ENCODE peak calls at places on chromosomes 1 and 21, in four cellular contexts. One of them, this sample, is unnamed.
A peak's percentile ranks its signal among the peaks of the same experiment; 100 is the strongest.

GRCh38 chr1:37298769-37299168 is 175.6 kb upstream of the ZC3H12A start:
- DNase-seq in ovary: no peak
- DNase-seq in mammary epithelial cell: no peak
- DNase-seq in brain microvascular endothelial cell: no peak
- DNase-seq in this sample: no peak

GRCh38 chr21:42389449-42389835 is 6.4 kb downstream of the TMPRSS3 start:
- DNase-seq in brain microvascular endothelial cell: no peak
- DNase-seq in mammary epithelial cell: peak; percentile 19
- DNase-seq in ovary: no peak
- DNase-seq in this sample: no peak

GRCh38 chr1:157566484-157567300 is 14.4 kb upstream of the FCRL5 start:
- DNase-seq in brain microvascular endothelial cell: no peak
- DNase-seq in ovary: no peak
- DNase-seq in mammary epithelial cell: no peak
- DNase-seq in this sample: no peak

GRCh38 chr1:206979379-206980043 is 9.3 kb upstream of the FCAMR start:
- DNase-seq in ovary: no peak
- DNase-seq in mammary epithelial cell: peak; percentile 18
- DNase-seq in brain microvascular endothelial cell: peak; percentile 5
- DNase-seq in this sample: peak; percentile 40

GRCh38 chr21:45747802-45748445 is 104.4 kb downstream of the PCBP3 start:
- DNase-seq in brain microvascular endothelial cell: no peak
- DNase-seq in mammary epithelial cell: peak; percentile 77
- DNase-seq in ovary: no peak
- DNase-seq in this sample: peak; percentile 62

GRCh38 chr1:114764689-114765088 is 6.9 kb upstream of the CSDE1 start:
- DNase-seq in brain microvascular endothelial cell: no peak
- DNase-seq in ovary: no peak
- DNase-seq in mammary epithelial cell: no peak
- DNase-seq in this sample: no peak

GRCh38 chr21:35095859-35096291 is 46.8 kb upstream of the RUNX1 start:
- DNase-seq in mammary epithelial cell: no peak
- DNase-seq in brain microvascular endothelial cell: no peak
- DNase-seq in ovary: no peak
- DNase-seq in this sample: no peak

GRCh38 chr1:37306461-37306860 is 167.9 kb upstream of the ZC3H12A start:
- DNase-seq in ovary: no peak
- DNase-seq in brain microvascular endothelial cell: no peak
- DNase-seq in mammary epithelial cell: no peak
- DNase-seq in this sample: peak; percentile 1

GRCh38 chr21:37615962-37616361 is 249.4 kb downstream of the DYRK1A start:
- DNase-seq in ovary: no peak
- DNase-seq in brain microvascular endothelial cell: no peak
- DNase-seq in mammary epithelial cell: no peak
- DNase-seq in this sample: no peak

GRCh38 chr1:221816899-221817298 is 75.0 kb upstream of the DUSP10 start:
- DNase-seq in brain microvascular endothelial cell: peak; percentile 87
- DNase-seq in mammary epithelial cell: peak; percentile 95
- DNase-seq in ovary: no peak
- DNase-seq in this sample: peak; percentile 96

GRCh38 chr21:35195232-35195631 is 146.1 kb upstream of the RUNX1 start:
- DNase-seq in ovary: no peak
- DNase-seq in brain microvascular endothelial cell: peak; percentile 52
- DNase-seq in mammary epithelial cell: peak; percentile 54
- DNase-seq in this sample: peak; percentile 63

GRCh38 chr1:115530407-115530806 is 111.4 kb upstream of the VANGL1 start:
- DNase-seq in mammary epithelial cell: no peak
- DNase-seq in ovary: no peak
- DNase-seq in brain microvascular endothelial cell: peak; percentile 37
- DNase-seq in this sample: peak; percentile 82

GRCh38 chr1:197066719-197067456 is at the start of gene F13B:
- DNase-seq in ovary: no peak
- DNase-seq in brain microvascular endothelial cell: no peak
- DNase-seq in mammary epithelial cell: no peak
- DNase-seq in this sample: peak; percentile 26

DNA sequence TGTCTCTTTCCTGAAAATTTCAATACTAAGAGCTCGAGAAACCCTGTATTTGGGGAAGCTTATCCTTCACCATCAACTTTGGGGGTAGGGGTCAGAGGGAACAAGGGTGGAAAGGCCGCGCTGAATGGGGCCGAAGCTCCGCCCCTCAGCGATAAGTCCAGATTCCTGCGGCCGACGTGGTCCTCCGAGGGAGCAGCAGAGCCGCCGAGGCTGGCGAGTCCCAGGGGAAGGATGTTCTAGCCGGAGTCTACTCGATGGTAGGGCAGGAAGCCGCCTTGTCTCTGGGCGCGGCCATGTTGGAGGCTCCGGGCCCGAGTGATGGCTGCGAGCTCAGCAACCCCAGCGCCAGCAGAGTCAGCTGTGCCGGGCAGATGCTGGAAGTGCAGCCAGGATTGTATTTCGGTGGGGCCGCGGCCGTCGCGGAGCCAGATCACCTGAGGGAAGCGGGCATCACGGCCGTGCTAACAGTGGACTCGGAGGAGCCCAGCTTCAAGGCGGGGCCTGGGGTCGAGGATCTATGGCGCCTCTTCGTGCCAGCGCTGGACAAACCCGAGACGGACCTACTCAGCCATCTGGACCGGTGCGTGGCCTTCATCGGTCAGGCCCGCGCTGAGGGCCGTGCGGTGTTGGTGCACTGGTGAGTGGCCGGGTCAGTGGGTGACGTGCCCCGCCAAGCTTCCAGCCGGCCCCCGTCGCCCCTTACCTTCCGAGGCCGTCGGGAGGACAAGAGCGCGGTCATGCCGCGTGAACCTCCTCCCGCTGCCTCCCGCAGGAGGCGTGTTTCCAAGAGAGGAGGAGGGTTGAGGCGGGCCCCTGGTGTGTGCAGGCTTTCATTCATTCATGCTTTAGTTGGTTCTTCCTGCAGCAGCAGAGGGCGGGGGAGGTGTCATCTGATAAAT is at the start of gene DUSP12:
- DNase-seq in mammary epithelial cell: peak; percentile 94
- DNase-seq in brain microvascular endothelial cell: peak; percentile 96
- DNase-seq in ovary: peak; percentile 90
- DNase-seq in this sample: peak; percentile 96
- TF ChIP-seq CTCF in mammary epithelial cell: peak; percentile 28
- TF ChIP-seq CTCF in brain microvascular endothelial cell: peak; percentile 30
- TF ChIP-seq CTCF in ovary: no peak
- TF ChIP-seq CTCF in this sample: peak; percentile 2

DNA sequence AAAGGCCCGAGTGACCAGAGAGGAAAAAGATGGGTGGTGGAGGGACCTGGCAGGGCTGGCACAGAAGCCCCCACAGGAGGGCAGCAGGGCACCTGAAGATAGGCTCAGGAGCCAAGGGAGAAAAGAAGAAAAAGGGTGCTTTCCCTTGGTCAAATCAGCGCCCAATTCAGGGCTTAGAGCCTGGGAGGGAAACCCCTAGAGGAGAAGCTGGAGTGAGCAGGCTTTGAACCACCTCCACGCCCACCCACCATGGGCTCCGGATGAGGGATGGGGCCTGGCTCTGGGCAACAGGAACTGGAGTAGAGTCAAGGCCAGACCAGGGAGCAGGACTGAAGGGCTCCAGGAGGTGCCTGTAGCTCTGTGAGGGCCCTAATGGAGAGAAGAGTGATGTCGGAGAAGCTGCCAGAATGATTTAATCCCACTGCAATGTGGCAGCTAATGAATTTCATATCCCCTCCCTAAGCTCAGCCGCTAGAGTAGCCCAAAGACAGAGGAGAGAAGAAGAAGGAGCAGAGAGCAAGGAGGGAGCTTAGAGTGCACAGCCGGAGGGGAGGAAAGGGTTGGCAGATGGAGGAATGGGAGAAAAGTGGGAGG is 12.0 kb upstream of the PRELP start:
- DNase-seq in mammary epithelial cell: no peak
- DNase-seq in ovary: peak; percentile 64
- DNase-seq in brain microvascular endothelial cell: no peak
- DNase-seq in this sample: peak; percentile 29
- TF ChIP-seq CTCF in mammary epithelial cell: no peak
- TF ChIP-seq CTCF in ovary: no peak
- TF ChIP-seq CTCF in brain microvascular endothelial cell: peak; percentile 17
- TF ChIP-seq CTCF in this sample: peak; percentile 1

GRCh38 chr1:147665521-147665920 is 4.8 kb downstream of the ACP6 start:
- DNase-seq in brain microvascular endothelial cell: peak; percentile 19
- DNase-seq in ovary: no peak
- DNase-seq in mammary epithelial cell: no peak
- DNase-seq in this sample: peak; percentile 4
- TF ChIP-seq CTCF in brain microvascular endothelial cell: peak; percentile 58
- TF ChIP-seq CTCF in ovary: no peak
- TF ChIP-seq CTCF in mammary epithelial cell: no peak
- TF ChIP-seq CTCF in this sample: peak; percentile 27

DNA sequence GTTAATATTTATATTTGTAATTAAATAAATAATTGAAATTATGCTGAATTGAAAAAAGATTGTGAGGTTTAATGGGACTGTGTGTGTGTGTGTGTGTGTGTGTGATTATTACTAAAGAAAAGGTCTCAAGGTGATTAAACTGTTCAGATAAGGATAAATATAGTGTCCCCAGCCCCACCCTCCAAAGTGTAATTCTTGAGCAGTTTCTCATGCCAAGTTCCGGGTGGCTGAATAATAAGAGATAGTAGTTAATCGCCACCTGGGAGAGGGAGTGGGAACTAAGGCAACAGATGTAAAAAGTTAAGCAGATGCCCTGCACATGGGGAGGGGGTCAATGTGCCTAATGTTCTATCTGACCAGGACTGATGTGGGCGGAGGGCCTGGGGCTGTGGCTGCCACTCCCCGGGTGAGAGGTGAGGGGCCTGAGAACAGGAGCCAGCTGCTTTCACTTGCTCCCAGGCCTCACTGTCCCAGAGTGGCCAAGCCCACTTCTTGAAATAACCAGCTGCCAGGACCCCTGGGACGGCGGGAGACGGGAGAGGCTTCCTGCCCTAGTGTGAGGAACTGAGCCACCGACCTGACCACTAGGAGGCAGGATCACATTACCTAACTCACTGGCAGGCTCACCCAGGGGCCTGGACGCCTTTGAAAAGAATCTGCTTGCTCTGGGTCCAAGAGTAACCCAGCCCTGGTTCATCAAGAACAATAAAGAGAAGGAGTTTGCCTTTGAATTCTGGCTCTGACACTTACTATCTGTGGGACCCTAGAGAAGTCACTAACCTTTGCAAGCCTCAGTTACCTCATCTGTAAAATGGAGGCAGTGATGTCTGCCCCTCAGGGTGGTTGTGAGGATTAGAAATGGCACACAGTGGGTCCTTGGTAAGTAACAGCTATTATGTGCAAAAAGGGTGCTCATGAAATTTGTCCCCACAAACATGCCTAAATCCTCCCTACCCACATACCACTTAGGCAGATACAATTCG is 179.2 kb downstream of the ATG4C start:
- DNase-seq in mammary epithelial cell: peak; percentile 8
- DNase-seq in ovary: no peak
- DNase-seq in brain microvascular endothelial cell: peak; percentile 54
- DNase-seq in this sample: peak; percentile 53
- TF ChIP-seq CTCF in mammary epithelial cell: peak; percentile 61
- TF ChIP-seq CTCF in ovary: no peak
- TF ChIP-seq CTCF in brain microvascular endothelial cell: peak; percentile 82
- TF ChIP-seq CTCF in this sample: peak; percentile 65

This sample was measured in fibroblast of mammary gland.